ENCODE peak calls at places on chromosome 3, in four cellular contexts. One of them, this sample, is unnamed.

GRCh38 chr3:47344971-47345370 is 35.9 kb upstream of the PTPN23 start:
- DNase-seq in endodermal cell: no peak
- DNase-seq in cardiac fibroblast: no peak
- DNase-seq in GM12864: no peak
- DNase-seq in this sample: no peak

GRCh38 chr3:107065094-107065861 is 312.0 kb upstream of the CCDC54 start:
- DNase-seq in endodermal cell: no peak
- DNase-seq in cardiac fibroblast: peak
- DNase-seq in GM12864: no peak
- DNase-seq in this sample: peak

GRCh38 chr3:129604942-129605592 is 1.4 kb downstream of the PLXND1 start:
- DNase-seq in endodermal cell: peak
- DNase-seq in cardiac fibroblast: no peak
- DNase-seq in GM12864: no peak
- DNase-seq in this sample: no peak

GRCh38 chr3:79383402-79384012 is 384.3 kb downstream of the ROBO1 start:
- DNase-seq in endodermal cell: no peak
- DNase-seq in cardiac fibroblast: peak
- DNase-seq in GM12864: no peak
- DNase-seq in this sample: peak

GRCh38 chr3:79085166-79085565 is 682.6 kb downstream of the ROBO1 start:
- DNase-seq in endodermal cell: no peak
- DNase-seq in cardiac fibroblast: no peak
- DNase-seq in GM12864: no peak
- DNase-seq in this sample: no peak

GRCh38 chr3:18797378-18797777 is 350.9 kb upstream of the KCNH8 start:
- DNase-seq in endodermal cell: no peak
- DNase-seq in cardiac fibroblast: no peak
- DNase-seq in GM12864: no peak
- DNase-seq in this sample: no peak

GRCh38 chr3:65233561-65233960 is 545.8 kb upstream of the ADAMTS9 start:
- DNase-seq in endodermal cell: no peak
- DNase-seq in cardiac fibroblast: no peak
- DNase-seq in GM12864: no peak
- DNase-seq in this sample: no peak

GRCh38 chr3:38521391-38521987 is 25.3 kb downstream of the EXOG start:
- DNase-seq in endodermal cell: peak
- DNase-seq in cardiac fibroblast: peak
- DNase-seq in GM12864: peak
- DNase-seq in this sample: peak

GRCh38 chr3:132535575-132536441 is 61.3 kb upstream of the ACKR4 start:
- DNase-seq in endodermal cell: peak
- DNase-seq in cardiac fibroblast: peak
- DNase-seq in GM12864: peak
- DNase-seq in this sample: peak

GRCh38 chr3:123026551-123027291 is 842 bp downstream of the SEMA5B start:
- DNase-seq in endodermal cell: peak
- DNase-seq in cardiac fibroblast: no peak
- DNase-seq in GM12864: no peak
- DNase-seq in this sample: peak
- H3K4me3 ChIP-seq in endodermal cell: peak
- H3K4me3 ChIP-seq in cardiac fibroblast: peak
- H3K4me3 ChIP-seq in GM12864: peak
- H3K4me3 ChIP-seq in this sample: peak

DNA sequence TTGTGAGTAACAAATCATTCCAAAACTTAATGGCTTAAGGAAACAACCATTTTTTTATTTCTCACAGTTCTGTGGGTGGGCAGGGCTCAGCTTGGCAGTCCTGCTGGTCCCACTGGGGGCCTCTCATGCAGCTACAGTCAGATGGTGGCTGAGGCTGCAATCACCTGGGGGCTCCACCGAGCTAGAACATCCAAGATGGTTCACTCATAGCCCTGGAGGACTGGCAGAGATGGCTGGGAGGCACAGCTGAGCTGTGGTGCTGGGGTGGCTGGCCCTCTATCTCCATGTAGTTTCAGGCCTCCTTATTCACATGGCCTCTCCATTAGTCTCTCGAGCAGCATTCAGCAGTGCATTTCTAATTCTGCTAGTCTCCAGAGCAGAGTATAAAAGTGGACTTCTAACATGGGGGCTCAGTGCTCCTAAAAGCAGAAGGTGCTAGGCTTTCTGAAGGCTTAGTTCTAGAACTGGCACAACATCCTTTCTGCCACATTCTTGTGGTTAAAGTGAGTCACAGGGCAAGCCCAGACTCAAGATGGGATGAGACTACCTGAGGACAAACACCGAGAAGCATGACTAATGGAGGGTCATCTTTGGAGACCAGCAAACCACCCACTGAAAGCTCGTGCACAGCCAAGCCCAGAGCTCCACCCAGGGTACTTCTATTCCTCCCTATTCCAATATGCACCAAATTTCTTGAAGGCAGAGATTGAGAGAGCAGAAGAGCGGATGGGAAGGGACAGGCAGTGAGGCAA is 6.3 kb downstream of the CAV3 start:
- DNase-seq in endodermal cell: no peak
- DNase-seq in cardiac fibroblast: peak
- DNase-seq in GM12864: no peak
- DNase-seq in this sample: peak
- TF ChIP-seq CTCF in endodermal cell: no peak
- TF ChIP-seq CTCF in cardiac fibroblast: no peak
- TF ChIP-seq CTCF in GM12864: no peak
- TF ChIP-seq CTCF in this sample: no peak

GRCh38 chr3:157948605-157949383 is 157.4 kb downstream of the SHOX2 start:
- DNase-seq in endodermal cell: no peak
- DNase-seq in cardiac fibroblast: no peak
- DNase-seq in GM12864: no peak
- DNase-seq in this sample: no peak
- H3K4me3 ChIP-seq in endodermal cell: no peak
- H3K4me3 ChIP-seq in cardiac fibroblast: no peak
- H3K4me3 ChIP-seq in GM12864: no peak
- H3K4me3 ChIP-seq in this sample: no peak

DNA sequence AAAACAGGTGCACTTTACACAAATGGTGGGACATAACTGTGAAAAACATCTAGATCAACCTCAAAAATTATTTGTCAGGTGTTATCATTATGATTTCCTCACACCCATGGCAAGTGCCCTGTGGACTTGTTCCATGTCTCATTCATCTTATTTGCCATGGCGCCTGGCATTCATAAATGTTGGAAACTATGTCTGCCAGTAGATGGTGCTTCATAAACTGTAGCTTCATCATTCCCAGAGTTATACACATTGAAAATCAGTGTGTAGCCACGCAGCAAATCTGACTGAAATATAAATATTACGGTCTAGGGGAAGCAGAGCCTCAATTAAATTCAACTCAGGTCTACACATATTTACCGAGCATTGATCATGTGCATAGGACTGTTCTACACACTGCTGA is 90.7 kb downstream of the IMPG2 start:
- DNase-seq in endodermal cell: no peak
- DNase-seq in cardiac fibroblast: peak
- DNase-seq in GM12864: no peak
- DNase-seq in this sample: peak
- TF ChIP-seq CTCF in endodermal cell: no peak
- TF ChIP-seq CTCF in cardiac fibroblast: peak
- TF ChIP-seq CTCF in GM12864: no peak
- TF ChIP-seq CTCF in this sample: peak

GRCh38 chr3:141578197-141578596 is 91.4 kb downstream of the RASA2 start:
- DNase-seq in endodermal cell: no peak
- DNase-seq in cardiac fibroblast: peak
- DNase-seq in GM12864: no peak
- DNase-seq in this sample: peak

GRCh38 chr3:141576744-141577052 is 89.9 kb downstream of the RASA2 start:
- DNase-seq in endodermal cell: no peak
- DNase-seq in cardiac fibroblast: no peak
- DNase-seq in GM12864: no peak
- DNase-seq in this sample: no peak

GRCh38 chr3:141575879-141576743 is 89.3 kb downstream of the RASA2 start:
- DNase-seq in endodermal cell: no peak
- DNase-seq in cardiac fibroblast: peak
- DNase-seq in GM12864: no peak
- DNase-seq in this sample: peak
- H3K4me3 ChIP-seq in endodermal cell: no peak
- H3K4me3 ChIP-seq in cardiac fibroblast: no peak
- H3K4me3 ChIP-seq in GM12864: no peak
- H3K4me3 ChIP-seq in this sample: no peak

DNA sequence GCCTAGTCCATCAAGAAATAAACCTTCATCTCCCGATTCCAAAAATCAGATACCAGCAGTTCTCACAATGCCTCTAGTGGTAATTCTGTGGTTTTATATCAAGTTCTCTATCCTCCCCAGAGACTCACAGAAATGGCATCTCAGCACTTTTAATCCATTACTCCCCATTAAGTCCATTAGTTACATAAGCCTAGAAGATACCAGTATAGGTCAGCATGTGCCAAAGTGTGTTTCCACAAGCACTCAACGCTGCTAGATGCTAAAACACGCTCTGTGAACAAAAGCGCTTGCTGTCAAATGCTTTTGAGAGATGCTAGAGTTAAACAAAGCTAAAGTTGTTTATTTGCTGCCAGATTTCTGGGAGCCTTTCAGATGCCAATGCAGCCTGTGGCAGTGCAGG is 918.7 kb upstream of the CFAP20DC start:
- DNase-seq in endodermal cell: no peak
- DNase-seq in cardiac fibroblast: no peak
- DNase-seq in GM12864: no peak
- DNase-seq in this sample: no peak
- TF ChIP-seq CTCF in endodermal cell: peak
- TF ChIP-seq CTCF in cardiac fibroblast: no peak
- TF ChIP-seq CTCF in GM12864: no peak
- TF ChIP-seq CTCF in this sample: no peak